ENCODE peak calls at places on chromosome 9, in six cellular contexts. H is activated effector memory CD4-positive, alpha-beta T cell treated with anti-CD3 and anti-CD28 coated beads, Interleukin-2, amount 50 U/mL, for 16 hours; G is T-helper 1 cell; V is left cardiac atrium; T is stimulated activated CD8-positive, alpha-beta memory T cell treated with anti-CD3 and anti-CD28 coated beads, Interleukin-7, amount 100 ng/mL, for 24 hours; N is HCT116. O is an unnamed sample.

GRCh38 chr9:31137151-31137849 is 1247.1 kb upstream of the ACO1 start:
- DNase-seq in T (no peak), V (no peak), G (no peak), N (peak; percentile 54), H (no peak), O (no peak)

GRCh38 chr9:84975926-84976325 is 306.4 kb downstream of the NTRK2 start:
- DNase-seq in N (no peak), T (no peak), G (no peak), H (no peak), V (no peak), O (no peak)

GRCh38 chr9:14251146-14252071 is 62.5 kb downstream of the NFIB start:
- DNase-seq in G (no peak), V (peak; percentile 86), H (no peak), T (no peak), N (peak; percentile 7), O (no peak)

GRCh38 chr9:129624947-129625346 is 1.0 kb upstream of the NTMT1 start:
- DNase-seq in H (no peak), G (no peak), T (no peak), V (no peak), N (no peak), O (no peak)

GRCh38 chr9:17929506-17929905 is 350.6 kb downstream of the SH3GL2 start:
- DNase-seq in G (no peak), N (no peak), V (no peak), T (no peak), H (no peak), O (no peak)

GRCh38 chr9:3954950-3955670 is 344.8 kb downstream of the GLIS3 start:
- DNase-seq in G (no peak), N (no peak), T (no peak), H (no peak), V (no peak), O (no peak)

GRCh38 chr9:94860678-94861588 is 134.4 kb downstream of the AOPEP start:
- DNase-seq in T (peak; percentile 19), G (peak; percentile 51), H (peak; percentile 84), V (no peak), N (no peak), O (no peak)

GRCh38 chr9:82148849-82149544 is 160.4 kb downstream of the SPATA31D1 start:
- DNase-seq in H (no peak), T (no peak), V (no peak), G (no peak), N (no peak), O (no peak)

GRCh38 chr9:128145536-128145935 is 3.7 kb upstream of the LCN2 start:
- DNase-seq in T (no peak), H (no peak), V (no peak), G (no peak), N (no peak), O (no peak)

GRCh38 chr9:14670718-14671117 is 22.5 kb downstream of the ZDHHC21 start:
- DNase-seq in V (no peak), H (no peak), N (no peak), T (no peak), G (no peak), O (no peak)

GRCh38 chr9:80157561-80157983 is 585.8 kb downstream of the TLE4 start:
- DNase-seq in G (no peak), V (no peak), T (no peak), H (no peak), N (no peak), O (no peak)